ENCODE peak calls at places on chromosomes 11 and 22, in four cellular contexts. One of them, this sample, is unnamed.

GRCh38 chr11:82004537-82005213 is 729.0 kb downstream of the FAM181B start:
- DNase-seq in dorsolateral prefrontal cortex: no peak
- DNase-seq in kidney: no peak
- DNase-seq in ELF-1: no peak
- DNase-seq in this sample: no peak

GRCh38 chr11:45145421-45146071 is 893 bp upstream of the PRDM11 start:
- DNase-seq in dorsolateral prefrontal cortex: peak; percentile 79
- DNase-seq in kidney: peak; percentile 82
- DNase-seq in ELF-1: peak; percentile 89
- DNase-seq in this sample: no peak

GRCh38 chr11:26228778-26229177 is 103.2 kb upstream of the ANO3 start:
- DNase-seq in dorsolateral prefrontal cortex: no peak
- DNase-seq in kidney: no peak
- DNase-seq in ELF-1: no peak
- DNase-seq in this sample: no peak

GRCh38 chr11:112822478-112823274 is 138.5 kb upstream of the NCAM1 start:
- DNase-seq in dorsolateral prefrontal cortex: no peak
- DNase-seq in kidney: no peak
- DNase-seq in ELF-1: peak; percentile 67
- DNase-seq in this sample: no peak

GRCh38 chr11:45678962-45679361 is 13.5 kb upstream of the CHST1 start:
- DNase-seq in dorsolateral prefrontal cortex: no peak
- DNase-seq in kidney: peak; percentile 43
- DNase-seq in ELF-1: no peak
- DNase-seq in this sample: no peak

GRCh38 chr11:11621881-11622706 is at the start of gene GALNT18:
- DNase-seq in dorsolateral prefrontal cortex: peak; percentile 96
- DNase-seq in kidney: peak; percentile 98
- DNase-seq in ELF-1: peak; percentile 96
- DNase-seq in this sample: no peak

GRCh38 chr11:28727254-28727653 is 619.1 kb downstream of the METTL15 start:
- DNase-seq in dorsolateral prefrontal cortex: no peak
- DNase-seq in kidney: no peak
- DNase-seq in ELF-1: no peak
- DNase-seq in this sample: no peak

GRCh38 chr11:61718046-61718531 is 34.3 kb upstream of the MYRF start:
- DNase-seq in dorsolateral prefrontal cortex: no peak
- DNase-seq in kidney: no peak
- DNase-seq in ELF-1: no peak
- DNase-seq in this sample: no peak

GRCh38 chr11:130904380-130904779 is 11.9 kb downstream of the SNX19 start:
- DNase-seq in dorsolateral prefrontal cortex: no peak
- DNase-seq in kidney: no peak
- DNase-seq in ELF-1: no peak
- DNase-seq in this sample: no peak

GRCh38 chr11:131094828-131095227 is 178.5 kb upstream of the SNX19 start:
- DNase-seq in dorsolateral prefrontal cortex: no peak
- DNase-seq in kidney: no peak
- DNase-seq in ELF-1: no peak
- DNase-seq in this sample: no peak

GRCh38 chr11:63508009-63508408 is 2.1 kb downstream of the LGALS12 start:
- DNase-seq in dorsolateral prefrontal cortex: peak; percentile 18
- DNase-seq in kidney: no peak
- DNase-seq in ELF-1: peak; percentile 84
- DNase-seq in this sample: no peak

GRCh38 chr11:64352099-64353005 is 6.6 kb upstream of the RPS6KA4 start:
- DNase-seq in dorsolateral prefrontal cortex: peak; percentile 69
- DNase-seq in kidney: no peak
- DNase-seq in ELF-1: no peak
- DNase-seq in this sample: no peak

GRCh38 chr11:14189874-14190273 is 169.1 kb downstream of the RRAS2 start:
- DNase-seq in dorsolateral prefrontal cortex: no peak
- DNase-seq in kidney: no peak
- DNase-seq in ELF-1: no peak
- DNase-seq in this sample: no peak

GRCh38 chr11:73262851-73263495 is 9.2 kb upstream of the P2RY6 start:
- DNase-seq in dorsolateral prefrontal cortex: no peak
- DNase-seq in kidney: no peak
- DNase-seq in ELF-1: no peak
- DNase-seq in this sample: no peak

GRCh38 chr11:128692750-128693578 is 908 bp upstream of the FLI1 start:
- DNase-seq in dorsolateral prefrontal cortex: no peak
- DNase-seq in kidney: peak; percentile 85
- DNase-seq in ELF-1: peak; percentile 58
- DNase-seq in this sample: no peak

GRCh38 chr22:37211853-37212173 is 464 bp downstream of the SSTR3 start:
- DNase-seq in dorsolateral prefrontal cortex: no peak
- DNase-seq in kidney: peak; percentile 69
- DNase-seq in ELF-1: no peak
- DNase-seq in this sample: no peak

GRCh38 chr11:111735262-111736116 is 30.7 kb downstream of the PPP2R1B start:
- DNase-seq in dorsolateral prefrontal cortex: peak; percentile 72
- DNase-seq in kidney: peak; percentile 94
- DNase-seq in ELF-1: peak; percentile 66
- DNase-seq in this sample: no peak

GRCh38 chr11:64969209-64969608 is 2.7 kb downstream of the MAJIN start:
- DNase-seq in dorsolateral prefrontal cortex: peak; percentile 49
- DNase-seq in kidney: no peak
- DNase-seq in ELF-1: no peak
- DNase-seq in this sample: no peak

GRCh38 chr11:3178349-3178748 is 13.2 kb upstream of the OSBPL5 start:
- DNase-seq in dorsolateral prefrontal cortex: no peak
- DNase-seq in kidney: no peak
- DNase-seq in ELF-1: no peak
- DNase-seq in this sample: no peak

GRCh38 chr11:78414321-78415051 is 3.1 kb downstream of the GAB2 start:
- DNase-seq in dorsolateral prefrontal cortex: no peak
- DNase-seq in kidney: no peak
- DNase-seq in ELF-1: no peak
- DNase-seq in this sample: peak; percentile 8

GRCh38 chr11:133021503-133021902 is 510.8 kb downstream of the OPCML start:
- DNase-seq in dorsolateral prefrontal cortex: no peak
- DNase-seq in kidney: no peak
- DNase-seq in ELF-1: peak; percentile 66
- DNase-seq in this sample: no peak

GRCh38 chr11:1924121-1924520 is 4.6 kb downstream of the TNNT3 start:
- DNase-seq in dorsolateral prefrontal cortex: no peak
- DNase-seq in kidney: peak; percentile 68
- DNase-seq in ELF-1: no peak
- DNase-seq in this sample: no peak

GRCh38 chr11:69337211-69337721 is 43.3 kb downstream of the MYEOV start:
- DNase-seq in dorsolateral prefrontal cortex: no peak
- DNase-seq in kidney: no peak
- DNase-seq in ELF-1: no peak
- DNase-seq in this sample: no peak

GRCh38 chr22:33589297-33589696 is 331.0 kb downstream of the LARGE1 start:
- DNase-seq in dorsolateral prefrontal cortex: no peak
- DNase-seq in kidney: no peak
- DNase-seq in ELF-1: no peak
- DNase-seq in this sample: no peak

GRCh38 chr11:124075841-124076571 is 34.9 kb upstream of the OR10G7 start:
- DNase-seq in dorsolateral prefrontal cortex: no peak
- DNase-seq in kidney: peak; percentile 78
- DNase-seq in ELF-1: peak; percentile 45
- DNase-seq in this sample: no peak

GRCh38 chr11:64928957-64929356 is 4.5 kb downstream of the PPP2R5B start:
- DNase-seq in dorsolateral prefrontal cortex: no peak
- DNase-seq in kidney: no peak
- DNase-seq in ELF-1: no peak
- DNase-seq in this sample: no peak

GRCh38 chr22:30755760-30756124 is 61.1 kb downstream of the OSBP2 start:
- DNase-seq in dorsolateral prefrontal cortex: no peak
- DNase-seq in kidney: no peak
- DNase-seq in ELF-1: no peak
- DNase-seq in this sample: no peak

GRCh38 chr22:22848364-22848866 is 39.2 kb upstream of the IGLL5 start:
- DNase-seq in dorsolateral prefrontal cortex: peak; percentile 28
- DNase-seq in kidney: peak; percentile 78
- DNase-seq in ELF-1: peak; percentile 78
- DNase-seq in this sample: no peak

GRCh38 chr11:61687420-61687819 is 7.2 kb downstream of the DAGLA start:
- DNase-seq in dorsolateral prefrontal cortex: no peak
- DNase-seq in kidney: peak; percentile 45
- DNase-seq in ELF-1: no peak
- DNase-seq in this sample: no peak

GRCh38 chr22:20957691-20958440 is 9.2 kb upstream of the AIFM3 start:
- DNase-seq in dorsolateral prefrontal cortex: peak; percentile 32
- DNase-seq in kidney: peak; percentile 76
- DNase-seq in ELF-1: peak; percentile 45
- DNase-seq in this sample: no peak

This sample was measured in SK-N-MC.